ENCODE peak calls at places on chromosomes 1 and 21, in four cellular contexts. Q is stomach, O is H1, W is breast epithelium. A is an unnamed sample.

GRCh38 chr1:172756029-172756428 is 97.1 kb downstream of the FASLG start:
- DNase-seq in Q (no peak), O (no peak), W (no peak), A (no peak)

GRCh38 chr1:77250126-77250525 is 30.9 kb upstream of the PIGK start:
- DNase-seq in Q (no peak), O (no peak), W (no peak), A (no peak)

GRCh38 chr1:108502624-108503023 is 52.5 kb downstream of the NBPF6 start:
- DNase-seq in Q (no peak), O (no peak), W (no peak), A (no peak)

GRCh38 chr1:27816921-27817630 is 13.5 kb upstream of the PPP1R8 start:
- DNase-seq in Q (no peak), O (no peak), W (no peak), A (no peak)

GRCh38 chr1:165034136-165034535 is 322.4 kb downstream of the LMX1A start:
- DNase-seq in Q (no peak), O (no peak), W (no peak), A (peak; percentile 22)

GRCh38 chr1:6889875-6890480 is 104.7 kb downstream of the CAMTA1 start:
- DNase-seq in Q (peak; percentile 65), O (no peak), W (no peak), A (no peak)

GRCh38 chr21:31902438-31902837 is 29.6 kb downstream of the HUNK start:
- DNase-seq in Q (no peak), O (no peak), W (no peak), A (no peak)

GRCh38 chr1:116302281-116302680 is 70.8 kb upstream of the ATP1A1 start:
- DNase-seq in Q (no peak), O (no peak), W (no peak), A (no peak)

GRCh38 chr1:110220324-110220723 is 10.2 kb downstream of the KCNC4 start:
- DNase-seq in Q (no peak), O (no peak), W (no peak), A (no peak)

GRCh38 chr1:207807395-207808321 is 55.8 kb downstream of the CD46 start:
- DNase-seq in Q (peak; percentile 70), O (no peak), W (no peak), A (no peak)

GRCh38 chr1:223653015-223653414 is 12.5 kb downstream of the CAPN8 start:
- DNase-seq in Q (no peak), O (no peak), W (no peak), A (no peak)

GRCh38 chr1:192080671-192081070 is 77.6 kb upstream of the RGS18 start:
- DNase-seq in Q (no peak), O (no peak), W (no peak), A (no peak)
- TF ChIP-seq POLR2AphosphoS5 in Q (no peak), O (no peak), W (no peak), A (no peak)

GRCh38 chr1:231419147-231419546 is 2.9 kb downstream of the EGLN1 start:
- DNase-seq in Q (no peak), O (no peak), W (no peak), A (no peak)
- H3K4me3 ChIP-seq in Q (peak overlapping the region; percentile 82), O (peak overlapping the region; percentile 73), W (peak overlapping the region; percentile 70), A (peak overlapping the region; percentile 91)

GRCh38 chr1:202034683-202035462 is 24.5 kb downstream of the ELF3 start:
- DNase-seq in Q (peak; percentile 96), O (no peak), W (peak; percentile 83), A (peak; percentile 60)
- H3K27ac ChIP-seq in Q (peak overlapping the region; percentile 89), O (no peak overlapping the region), W (peak overlapping the region; percentile 93), A (peak overlapping the region; percentile 71)

DNA sequence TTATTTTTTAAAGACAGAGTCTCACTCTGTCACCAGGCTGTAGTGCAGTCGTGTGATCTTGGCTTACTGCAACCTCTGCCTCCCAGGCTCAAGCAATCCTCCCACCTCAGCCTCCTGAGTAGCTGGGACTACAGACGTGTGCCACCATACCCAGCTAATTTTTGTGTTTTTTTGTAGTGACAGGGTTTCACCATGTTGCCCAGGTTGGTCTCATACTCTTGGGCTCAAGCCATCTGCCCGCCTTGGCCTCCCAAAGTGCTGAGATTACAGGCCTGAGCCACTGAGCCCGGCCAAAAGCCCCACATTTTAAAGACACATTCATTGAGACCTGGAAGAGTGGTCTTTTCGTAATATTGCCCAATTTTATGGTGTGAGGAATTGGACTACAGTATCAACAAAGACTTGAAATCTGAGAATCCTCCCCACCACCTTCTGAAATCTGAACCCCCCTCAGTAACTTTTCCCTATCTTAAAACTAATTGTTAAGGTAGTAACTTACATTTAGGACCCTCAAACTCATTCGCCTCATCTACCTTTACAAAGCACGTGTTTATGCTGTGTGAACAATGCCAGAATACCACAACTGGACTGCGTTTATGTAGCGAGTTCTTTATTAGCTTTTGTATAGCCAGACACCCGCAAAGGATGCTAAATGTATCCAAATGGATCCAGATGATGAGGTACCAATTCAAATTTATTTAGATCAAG is 2.7 kb downstream of the ERRFI1 start:
- DNase-seq in Q (no peak), O (no peak), W (no peak), A (no peak)
- TF ChIP-seq POLR2AphosphoS5 in Q (no peak), O (no peak), W (peak; percentile 5), A (no peak)

GRCh38 chr1:44730741-44731512 is at the start of gene RNU5D-1:
- DNase-seq in Q (peak; percentile 95), O (peak; percentile 94), W (peak; percentile 92), A (peak; percentile 97)
- H3K4me3 ChIP-seq in Q (peak within 1 kb of the TSS; percentile 25), O (peak within 1 kb of the TSS; percentile 31), W (no peak within 1 kb of the TSS), A (peak within 1 kb of the TSS; percentile 46)